ENCODE peak calls at places on chromosomes 4 and X, in four cellular contexts. One of them, this sample, is unnamed.

GRCh38 chr4:169116270-169116901 is 106.3 kb upstream of the CBR4 start:
- DNase-seq in WTC11: no peak
- DNase-seq in GM12878: no peak
- DNase-seq in K562: no peak
- DNase-seq in this sample: no peak

GRCh38 chrX:1045680-1046314 is 166.7 kb downstream of the CRLF2 start:
- DNase-seq in K562: no peak
- DNase-seq in GM12878: no peak
- DNase-seq in WTC11: no peak
- DNase-seq in this sample: peak

GRCh38 chr4:55854132-55854531 is 684 bp downstream of the EXOC1 start:
- DNase-seq in WTC11: no peak
- DNase-seq in GM12878: no peak
- DNase-seq in K562: peak
- DNase-seq in this sample: no peak

GRCh38 chr4:123929565-123929964 is 533.0 kb downstream of the SPRY1 start:
- DNase-seq in K562: no peak
- DNase-seq in WTC11: no peak
- DNase-seq in GM12878: no peak
- DNase-seq in this sample: no peak

GRCh38 chr4:127708985-127709384 is 21.2 kb upstream of the SLC25A31 start:
- DNase-seq in GM12878: no peak
- DNase-seq in K562: no peak
- DNase-seq in WTC11: no peak
- DNase-seq in this sample: peak

GRCh38 chr4:98546910-98547544 is 111.4 kb downstream of the TSPAN5 start:
- DNase-seq in GM12878: no peak
- DNase-seq in WTC11: peak
- DNase-seq in K562: no peak
- DNase-seq in this sample: no peak

GRCh38 chr4:10066704-10067651 is 45.7 kb upstream of the SLC2A9 start:
- DNase-seq in K562: no peak
- DNase-seq in WTC11: no peak
- DNase-seq in GM12878: no peak
- DNase-seq in this sample: no peak

GRCh38 chr4:80049402-80049801 is 23.6 kb downstream of the ANTXR2 start:
- DNase-seq in GM12878: no peak
- DNase-seq in WTC11: no peak
- DNase-seq in K562: no peak
- DNase-seq in this sample: no peak

GRCh38 chr4:47567511-47567910 is 82.4 kb downstream of the ATP10D start:
- DNase-seq in K562: no peak
- DNase-seq in WTC11: no peak
- DNase-seq in GM12878: no peak
- DNase-seq in this sample: no peak

GRCh38 chrX:108000751-108001150 is 18.6 kb upstream of the TEX13B start:
- DNase-seq in GM12878: no peak
- DNase-seq in WTC11: no peak
- DNase-seq in K562: no peak
- DNase-seq in this sample: no peak

GRCh38 chrX:113133316-113133715 is 292.7 kb upstream of the AMOT start:
- DNase-seq in GM12878: no peak
- DNase-seq in K562: no peak
- DNase-seq in WTC11: no peak
- DNase-seq in this sample: no peak

GRCh38 chrX:113136841-113137240 is 296.2 kb upstream of the AMOT start:
- DNase-seq in K562: no peak
- DNase-seq in WTC11: no peak
- DNase-seq in GM12878: no peak
- DNase-seq in this sample: no peak
- TF ChIP-seq NR2C2 in K562: no peak
- TF ChIP-seq NR2C2 in WTC11: no peak
- TF ChIP-seq NR2C2 in GM12878: no peak
- TF ChIP-seq NR2C2 in this sample: no peak

GRCh38 chr4:174080361-174080760 is 203.1 kb downstream of the FBXO8 start:
- DNase-seq in K562: no peak
- DNase-seq in GM12878: no peak
- DNase-seq in WTC11: no peak
- DNase-seq in this sample: no peak
- TF ChIP-seq NR2C2 in K562: no peak
- TF ChIP-seq NR2C2 in GM12878: no peak
- TF ChIP-seq NR2C2 in WTC11: no peak
- TF ChIP-seq NR2C2 in this sample: no peak

DNA sequence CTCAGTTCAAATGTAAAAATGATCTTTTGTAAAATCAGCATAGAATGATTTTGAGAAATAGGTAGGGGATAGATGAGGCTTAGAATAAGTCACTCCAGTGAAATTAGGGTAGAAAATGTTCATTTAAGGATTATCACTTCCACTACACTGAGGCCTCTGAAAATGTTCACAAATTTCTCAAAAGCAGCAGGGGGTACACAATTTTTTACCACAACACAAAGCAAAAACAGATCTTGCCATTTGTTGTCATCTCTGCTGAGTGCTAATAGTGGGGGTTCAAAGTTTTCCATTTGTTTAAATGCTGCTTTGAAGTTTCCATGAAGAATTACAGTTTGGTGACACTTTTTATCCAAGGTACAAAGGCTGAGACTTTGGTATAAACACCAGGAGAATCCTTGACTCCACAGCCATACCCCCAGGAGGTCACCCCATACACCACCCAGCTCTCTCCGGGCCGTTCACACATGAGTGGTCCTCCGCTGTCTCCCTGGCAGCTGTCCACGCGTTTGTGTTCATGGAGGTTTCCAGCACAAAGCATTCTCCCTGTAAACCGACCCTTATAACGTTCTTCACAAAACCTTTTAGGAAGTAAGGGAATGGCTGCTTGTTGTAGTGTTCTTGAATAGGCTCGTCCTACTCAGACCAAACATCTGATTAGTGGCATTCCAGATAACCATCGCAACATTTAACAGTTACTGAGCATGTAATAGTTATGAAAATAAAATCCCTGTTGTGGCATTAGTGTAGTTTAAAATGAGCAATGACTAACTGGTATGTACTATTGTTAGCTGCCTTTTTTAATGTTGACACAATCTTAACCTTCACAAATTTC is 71.0 kb downstream of the PRSS12 start:
- DNase-seq in K562: no peak
- DNase-seq in GM12878: no peak
- DNase-seq in WTC11: no peak
- DNase-seq in this sample: peak
- TF ChIP-seq NR2C2 in K562: no peak
- TF ChIP-seq NR2C2 in GM12878: no peak
- TF ChIP-seq NR2C2 in WTC11: no peak
- TF ChIP-seq NR2C2 in this sample: no peak

DNA sequence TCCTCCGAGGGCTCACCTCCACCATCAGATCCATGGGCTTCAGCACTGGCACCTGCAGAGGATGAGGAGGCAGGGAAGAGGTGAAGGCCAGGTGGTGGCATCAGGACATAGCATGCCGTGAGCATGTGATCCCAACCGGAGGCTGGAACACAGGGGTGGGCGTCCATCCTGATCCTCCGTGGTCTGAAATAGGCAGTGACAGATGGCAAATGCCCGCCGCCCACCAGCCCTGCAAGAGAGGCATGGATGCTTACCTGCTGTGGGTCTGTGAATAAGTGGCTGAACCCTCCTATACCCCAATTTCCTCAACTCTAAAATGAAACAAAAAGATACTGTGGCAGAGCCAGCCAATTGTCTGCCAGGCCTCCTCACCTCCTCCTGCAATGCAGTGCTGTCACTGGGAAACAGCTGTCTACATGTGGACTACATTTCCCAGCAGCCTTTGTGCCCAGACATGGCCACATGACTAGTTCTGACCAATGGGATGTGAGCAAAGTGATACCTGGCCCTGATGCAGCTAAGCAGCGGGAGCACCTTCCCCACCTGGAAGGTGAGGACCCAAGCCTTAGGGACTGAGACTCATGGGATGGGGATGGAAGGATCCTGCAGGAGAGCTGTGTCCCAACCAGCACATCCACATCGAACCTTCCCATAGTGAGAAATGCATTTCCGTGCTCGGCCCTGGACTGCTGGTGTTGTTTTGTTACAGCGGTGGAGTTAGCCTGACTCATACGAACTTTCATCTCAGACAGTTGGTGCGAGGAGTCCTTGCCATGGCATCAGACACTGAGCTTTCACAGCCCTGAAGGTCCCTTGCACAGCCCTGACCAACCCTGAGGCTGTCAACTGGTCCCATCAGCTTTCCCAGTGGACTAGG is 99.5 kb downstream of the PPP2R2C start:
- DNase-seq in GM12878: peak
- DNase-seq in K562: peak
- DNase-seq in WTC11: peak
- DNase-seq in this sample: peak
- TF ChIP-seq NR2C2 in GM12878: no peak
- TF ChIP-seq NR2C2 in K562: no peak
- TF ChIP-seq NR2C2 in WTC11: no peak
- TF ChIP-seq NR2C2 in this sample: no peak

This sample was measured in HepG2.